ENCODE peak calls at places on chromosomes 2 and 18, in four cellular contexts. X, Z, R and Y are unnamed samples.

GRCh38 chr18:845152-845819 is 33.2 kb upstream of the YES1 start:
- DNase-seq in R (no peak), X (no peak), Z (peak), Y (no peak)

GRCh38 chr2:119311371-119311770 is 55.3 kb downstream of the C2orf76 start:
- DNase-seq in X (peak), Z (no peak), R (no peak), Y (no peak)

GRCh38 chr2:117714110-117714509 is 100.4 kb upstream of the DDX18 start:
- DNase-seq in R (no peak), X (no peak), Z (no peak), Y (no peak)

GRCh38 chr2:240624011-240624949 is 1.0 kb upstream of the GPR35 start:
- DNase-seq in R (peak), X (peak), Z (no peak), Y (peak)

GRCh38 chr2:128448331-128449225 is 129.9 kb upstream of the HS6ST1 start:
- DNase-seq in R (peak), X (no peak), Z (no peak), Y (peak)

GRCh38 chr18:31197676-31198075 is 35.0 kb upstream of the DSC1 start:
- DNase-seq in R (no peak), Z (peak), X (no peak), Y (no peak)

GRCh38 chr18:78797499-78797898 is 182.1 kb upstream of the SALL3 start:
- DNase-seq in Z (no peak), R (no peak), X (no peak), Y (no peak)

GRCh38 chr2:110858135-110858737 is 125.9 kb downstream of the ACOXL start:
- DNase-seq in X (no peak), Z (no peak), R (no peak), Y (no peak)

GRCh38 chr2:176642074-176642473 is 372.8 kb downstream of the MTX2 start:
- DNase-seq in R (no peak), Z (no peak), X (no peak), Y (no peak)

GRCh38 chr18:54984908-54985307 is 25.6 kb upstream of the CCDC68 start:
- DNase-seq in Z (no peak), X (no peak), R (no peak), Y (no peak)

GRCh38 chr2:99420751-99421299 is 69.0 kb downstream of the REV1 start:
- DNase-seq in Z (no peak), X (no peak), R (no peak), Y (no peak)

GRCh38 chr2:45874324-45874723 is 222.8 kb downstream of the PRKCE start:
- DNase-seq in R (no peak), X (no peak), Z (no peak), Y (no peak)

GRCh38 chr2:42086500-42086953 is 38.7 kb downstream of the PKDCC start:
- DNase-seq in Z (peak), X (peak), R (peak), Y (peak)

GRCh38 chr2:22756644-22757043 is 628.3 kb upstream of the KLHL29 start:
- DNase-seq in R (no peak), X (no peak), Z (no peak), Y (no peak)

GRCh38 chr18:63960891-63961290 is 9.0 kb upstream of the SERPINB8 start:
- DNase-seq in Z (no peak), X (no peak), R (no peak), Y (no peak)

GRCh38 chr2:159202568-159203071 is 83.9 kb downstream of the WDSUB1 start:
- DNase-seq in R (no peak), X (no peak), Z (no peak), Y (peak)

GRCh38 chr2:228675042-228675441 is 493.6 kb upstream of the SPHKAP start:
- DNase-seq in Z (no peak), X (no peak), R (no peak), Y (no peak)

GRCh38 chr2:190701586-190701985 is 52.7 kb downstream of the NAB1 start:
- DNase-seq in R (no peak), X (no peak), Z (no peak), Y (no peak)

GRCh38 chr2:210203162-210203561 is 22.1 kb downstream of the ACADL start:
- DNase-seq in R (no peak), X (no peak), Z (no peak), Y (no peak)

GRCh38 chr2:212173771-212174510 is 364.7 kb downstream of the ERBB4 start:
- DNase-seq in Z (no peak), X (no peak), R (no peak), Y (no peak)

GRCh38 chr2:36702781-36703180 is 6.3 kb downstream of the VIT start:
- DNase-seq in R (no peak), Z (no peak), X (no peak), Y (no peak)

GRCh38 chr2:236010920-236011685 is 157.1 kb downstream of the GBX2 start:
- DNase-seq in X (peak), R (no peak), Z (no peak), Y (no peak)

GRCh38 chr2:119466373-119466772 is 34.7 kb downstream of the TMEM37 start:
- DNase-seq in Z (no peak), R (no peak), X (no peak), Y (no peak)

GRCh38 chr2:209577376-209578357 is 153.8 kb downstream of the MAP2 start:
- DNase-seq in X (peak), R (no peak), Z (no peak), Y (no peak)

GRCh38 chr2:238225121-238225520 is 14.7 kb downstream of the HES6 start:
- DNase-seq in Z (no peak), X (no peak), R (no peak), Y (no peak)

GRCh38 chr2:203694186-203694585 is 12.3 kb upstream of the CD28 start:
- DNase-seq in R (no peak), X (no peak), Z (no peak), Y (no peak)

GRCh38 chr2:164677271-164677670 is 56.0 kb upstream of the GRB14 start:
- DNase-seq in Z (no peak), R (no peak), X (no peak), Y (no peak)

GRCh38 chr2:203500951-203501350 is 34.1 kb downstream of the RAPH1 start:
- DNase-seq in Z (no peak), R (no peak), X (peak), Y (no peak)

GRCh38 chr2:37683926-37684780 is 12.7 kb upstream of the CDC42EP3 start:
- DNase-seq in X (no peak), Z (no peak), R (no peak), Y (no peak)

GRCh38 chr2:150389487-150389886 is 98.0 kb downstream of the RND3 start:
- DNase-seq in R (no peak), Z (no peak), X (no peak), Y (no peak)

GRCh38 chr2:8196311-8196710 is 485.5 kb upstream of the ID2 start:
- DNase-seq in Z (no peak), X (no peak), R (no peak), Y (no peak)

GRCh38 chr2:240355001-240355891 is 80.2 kb upstream of the GPC1 start:
- DNase-seq in R (no peak), X (no peak), Z (no peak), Y (no peak)

GRCh38 chr2:182650704-182651103 is 65.4 kb upstream of the DNAJC10 start:
- DNase-seq in X (peak), R (no peak), Z (peak), Y (no peak)

DNA sequence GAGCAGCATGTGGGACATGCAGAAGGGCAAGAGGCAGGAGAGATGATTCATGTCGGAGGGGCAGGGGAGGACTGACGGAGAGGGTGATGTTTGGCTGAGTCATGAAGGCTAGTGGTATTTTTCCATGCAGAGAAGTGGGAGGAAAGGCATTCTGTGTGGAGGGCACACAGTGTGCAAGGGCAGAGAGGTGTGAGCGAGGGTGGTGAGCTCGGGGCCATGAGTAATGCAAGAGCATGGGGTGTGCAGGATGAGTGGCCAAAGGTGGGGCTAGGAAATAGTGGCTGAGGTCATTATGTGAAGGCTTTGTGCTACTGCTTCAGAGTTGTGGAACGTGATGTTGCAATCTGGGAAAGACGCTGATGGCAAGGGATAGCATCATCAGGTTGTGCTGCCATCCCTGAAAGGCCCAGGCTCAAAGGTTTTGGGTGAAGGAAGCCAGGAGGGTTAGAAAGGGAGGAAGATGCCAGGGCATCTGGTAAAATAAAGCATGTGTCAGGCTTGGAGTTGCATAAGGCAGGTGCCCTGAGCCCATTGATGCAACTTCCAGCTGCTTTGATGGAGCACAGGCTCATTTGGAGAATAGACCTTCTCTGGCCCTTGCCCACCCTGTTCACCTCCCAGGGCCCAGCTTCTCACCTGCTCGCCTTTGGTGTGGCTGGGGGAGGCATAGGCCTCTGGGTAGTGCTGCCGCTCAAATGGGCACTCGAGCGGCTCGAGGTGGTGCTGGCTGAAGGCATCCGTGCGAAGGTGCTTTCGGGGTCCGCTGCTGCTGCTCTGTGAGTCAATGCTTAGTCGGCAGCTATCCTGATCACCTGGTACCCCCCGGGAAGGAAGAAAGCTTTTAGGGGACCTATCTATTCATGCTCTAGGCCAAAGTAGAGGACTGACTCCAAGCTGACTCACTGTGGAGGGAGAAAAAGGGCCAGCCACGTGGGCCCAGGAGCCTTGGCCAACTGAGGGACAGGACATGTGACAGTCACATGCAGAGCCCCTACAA is 37.5 kb downstream of the PAX8 start:
- DNase-seq in X (peak), R (no peak), Z (peak), Y (peak)
- TF ChIP-seq POLR2A in X (no peak), R (no peak), Z (no peak), Y (no peak)

GRCh38 chr2:181037922-181038321 is 57.5 kb downstream of the UBE2E3 start:
- DNase-seq in R (no peak), X (no peak), Z (no peak), Y (no peak)

GRCh38 chr2:181038796-181039195 is 58.4 kb downstream of the UBE2E3 start:
- DNase-seq in Z (no peak), R (no peak), X (no peak), Y (no peak)

GRCh38 chr2:181036848-181037603 is 56.6 kb downstream of the UBE2E3 start:
- DNase-seq in R (no peak), X (no peak), Z (no peak), Y (no peak)

GRCh38 chr2:181041661-181042060 is 61.3 kb downstream of the UBE2E3 start:
- DNase-seq in Z (no peak), X (no peak), R (no peak), Y (no peak)

GRCh38 chr2:181036445-181036844 is 56.0 kb downstream of the UBE2E3 start:
- DNase-seq in Z (no peak), R (no peak), X (no peak), Y (no peak)
- H3K4me3 ChIP-seq in Z (no peak), R (no peak), X (no peak), Y (no peak)

DNA sequence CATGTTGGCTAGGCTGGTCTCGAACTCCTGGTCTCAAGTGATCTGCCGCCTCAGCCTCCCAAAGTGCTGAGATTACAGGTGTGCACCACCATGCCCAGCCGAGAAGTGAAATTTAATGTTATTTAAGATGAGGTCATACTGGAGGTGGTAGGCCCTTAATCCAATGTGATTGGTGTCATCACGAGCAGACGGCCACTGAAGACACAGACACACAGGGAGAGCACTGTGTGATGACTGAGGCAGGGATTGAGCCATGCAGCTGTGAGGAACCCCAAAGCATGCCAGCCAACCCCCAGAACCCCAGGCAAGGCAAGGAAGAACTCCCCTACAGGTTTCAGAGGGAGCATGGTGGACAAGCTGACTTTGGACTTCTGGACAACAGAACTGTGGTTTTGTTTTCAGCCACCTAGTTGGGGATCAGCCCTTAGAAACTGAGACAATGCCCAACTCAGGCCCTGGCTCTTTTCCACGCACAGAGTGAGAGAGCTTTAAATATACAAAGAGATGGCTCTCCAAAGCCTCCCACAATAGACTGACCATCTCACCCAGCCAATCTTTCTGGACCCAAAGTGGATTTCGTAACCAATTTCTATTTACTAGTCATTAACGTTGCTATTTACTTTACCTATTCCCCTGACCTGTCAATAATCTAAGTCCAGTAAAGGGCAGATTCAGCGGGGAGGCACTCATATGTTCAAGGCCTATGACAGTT is 34.2 kb downstream of the TBC1D8 start:
- DNase-seq in X (no peak), R (no peak), Z (no peak), Y (no peak)
- TF ChIP-seq POLR2A in X (no peak), R (no peak), Z (no peak), Y (no peak)

DNA sequence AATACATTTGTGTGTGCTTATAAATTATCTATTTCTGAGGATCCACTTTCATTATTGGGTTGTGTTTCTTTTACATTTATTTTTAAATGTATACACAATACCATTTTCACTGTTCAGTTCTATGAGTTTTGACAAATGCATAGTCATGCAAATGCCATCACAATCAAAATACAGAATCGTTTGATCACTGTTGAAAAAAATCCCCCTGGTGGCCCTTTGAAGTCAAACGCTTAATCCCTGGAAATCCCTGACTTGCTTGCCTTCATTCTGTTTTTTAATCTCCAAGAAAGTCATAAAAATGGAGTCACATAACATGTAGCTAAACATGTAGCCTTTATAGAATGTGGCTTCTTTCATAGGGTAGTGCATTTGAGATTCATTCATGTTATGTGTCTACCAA is 173.3 kb downstream of the GALR1 start:
- DNase-seq in R (no peak), Z (no peak), X (peak), Y (no peak)
- H3K4me3 ChIP-seq in R (no peak), Z (no peak), X (no peak), Y (no peak)

DNA sequence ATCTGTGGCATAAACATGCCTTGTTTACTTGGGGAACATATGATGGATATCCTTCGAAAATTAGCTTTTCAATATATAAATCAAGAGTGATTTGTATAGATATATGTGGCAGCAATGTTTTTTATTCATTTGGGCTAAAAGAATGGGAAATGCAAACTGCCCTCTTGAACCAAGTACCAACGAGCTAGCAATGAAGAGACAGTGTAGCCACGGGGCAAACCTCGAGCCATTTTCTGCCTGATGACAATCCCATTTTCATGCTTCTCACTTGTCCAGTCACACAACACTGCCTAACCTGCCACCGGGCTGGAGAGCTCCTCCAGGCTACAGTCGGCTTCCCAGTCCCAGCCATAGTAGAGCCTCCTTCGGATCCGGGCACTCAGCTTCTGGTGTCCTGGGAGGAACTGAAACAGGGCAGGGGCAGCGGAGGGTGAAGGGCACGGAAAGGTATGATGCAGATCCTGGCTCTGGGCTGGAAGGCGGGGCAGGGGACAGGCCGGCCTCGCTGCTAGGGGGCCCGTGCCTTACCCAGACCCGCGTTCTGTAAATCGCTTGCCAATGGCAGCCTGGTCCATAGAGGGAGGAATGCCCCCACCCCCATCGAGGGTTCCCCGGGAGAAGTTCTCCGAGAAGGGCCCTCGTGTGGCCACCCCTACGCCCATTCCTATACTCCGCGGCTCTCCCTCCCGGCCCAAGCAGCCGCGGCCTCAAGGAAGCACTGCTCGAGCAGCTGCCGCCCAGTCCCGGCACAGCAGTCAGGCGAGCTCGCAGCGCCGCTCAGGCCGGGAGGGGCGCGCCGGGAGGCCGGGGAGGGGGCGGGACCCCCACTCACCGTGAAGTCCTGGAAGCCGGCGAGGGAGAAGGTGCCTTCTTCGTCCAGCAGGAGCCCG is 552 bp downstream of the CNPPD1 start:
- DNase-seq in X (peak), Z (peak), R (peak), Y (peak)
- TF ChIP-seq POLR2A in X (no peak), Z (no peak), R (no peak), Y (peak)

DNA sequence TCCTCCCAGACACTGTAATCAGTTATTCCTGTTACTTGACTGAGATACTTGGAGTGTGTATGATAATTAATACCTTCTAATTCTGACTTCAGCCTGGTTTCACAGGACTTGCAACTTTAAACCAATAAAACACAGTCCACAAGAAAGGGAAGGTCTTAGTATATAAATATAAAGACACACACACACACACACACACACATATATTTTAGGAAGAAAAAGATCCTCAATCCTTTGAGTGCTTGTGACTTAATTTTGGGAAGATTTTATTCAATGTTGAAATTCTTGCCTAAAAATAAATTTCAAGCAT is 700 bp upstream of the VPS54 start:
- DNase-seq in X (no peak), R (no peak), Z (no peak), Y (no peak)
- H3K4me3 ChIP-seq in X (peak), R (peak), Z (peak), Y (peak)

GRCh38 chr2:134410831-134411231 is 157.0 kb downstream of the MGAT5 start:
- DNase-seq in Z (no peak), X (no peak), R (no peak), Y (no peak)
- TF ChIP-seq POLR2A in Z (no peak), X (no peak), R (no peak), Y (no peak)